ENCODE peak calls at places on chromosomes 11 and 22, in nine cellular contexts. B is HS-27A; E is RPMI7951; C is stimulated activated CD8-positive, alpha-beta memory T cell treated with anti-CD3 and anti-CD28 coated beads, Interleukin-15, amount 100 ng/mL, for 4 hours; I is RWPE1; K is neural crest cell; X is anterior cingulate cortex; U is amniotic epithelial cell; N is brain pericyte. Z is an unnamed sample.

GRCh38 chr22:22593964-22594656 is 35.0 kb upstream of the PRAME start:
- DNase-seq in B (peak), E (peak), C (peak), I (no peak), K (peak), X (no peak), U (peak), N (no peak), Z (peak)

GRCh38 chr11:121514401-121514981 is 61.7 kb upstream of the SORL1-AS1 start:
- DNase-seq in B (no peak), E (no peak), C (no peak), I (no peak), K (no peak), X (no peak), U (no peak), N (no peak), Z (no peak)

GRCh38 chr11:11070976-11071375 is 213.1 kb upstream of the ZBED5 start:
- DNase-seq in B (no peak), E (no peak), C (no peak), I (no peak), K (no peak), X (no peak), U (no peak), N (no peak), Z (no peak)

GRCh38 chr11:110176366-110177056 is 83.3 kb downstream of the ZC3H12C start:
- DNase-seq in B (no peak), E (peak), C (no peak), I (no peak), K (no peak), X (no peak), U (peak), N (no peak), Z (no peak)

GRCh38 chr11:126917531-126918204 is 82.9 kb downstream of the KIRREL3 start:
- DNase-seq in B (peak), E (peak), C (no peak), I (peak), K (no peak), X (no peak), U (peak), N (peak), Z (no peak)

GRCh38 chr11:23336961-23337360 is 476.7 kb upstream of the CCDC179 start:
- DNase-seq in B (no peak), E (peak), C (no peak), I (no peak), K (no peak), X (no peak), U (peak), N (no peak), Z (no peak)

GRCh38 chr22:50292643-50293440 is 14.6 kb downstream of the PLXNB2 start:
- DNase-seq in B (no peak), E (no peak), C (no peak), I (no peak), K (no peak), X (no peak), U (peak), N (no peak), Z (no peak)

GRCh38 chr22:38788417-38788816 is 5.5 kb downstream of the DNAL4 start:
- DNase-seq in B (no peak), E (peak), C (no peak), I (no peak), K (no peak), X (no peak), U (peak), N (peak), Z (peak)

GRCh38 chr22:45084400-45084920 is 74.7 kb upstream of the PHF21B start:
- DNase-seq in B (no peak), E (no peak), C (no peak), I (no peak), K (no peak), X (no peak), U (no peak), N (no peak), Z (no peak)

GRCh38 chr11:43576834-43577521 is 103.6 kb upstream of the HSD17B12 start:
- DNase-seq in B (no peak), E (peak), C (no peak), I (peak), K (peak), X (no peak), U (peak), N (no peak), Z (no peak)

Z was measured in pons.